ENCODE peak calls at places on chromosomes 13 and 19, in ten cellular contexts. B is dermis blood vessel endothelial cell; P is NCI-H1105; X is AG09319; E is stimulated activated CD4-positive, alpha-beta T cell treated with anti-CD3 and anti-CD28 coated beads, Interleukin-12 subunit alpha, Interleukin-12 subunit beta, amount 100 ng/mL, for 48 hours; I is ELR; U is NCI-H510A treated with DMSO at 0.1 percent for 48 hours; Q is activated naive CD4-positive, alpha-beta T cell treated with anti-CD3 and anti-CD28 coated beads, Interleukin-2, amount 50 U/mL, for 16 hours; Z is mesothelial cell of epicardium; D is psoas muscle. L is an unnamed sample.

GRCh38 chr13:99931462-99931861 is 40.1 kb downstream of the ZIC5 start:
- DNase-seq in Q (no peak), B (no peak), P (no peak), D (no peak), Z (no peak), E (no peak), I (no peak), U (peak), X (no peak), L (no peak)

GRCh38 chr19:39339636-39340035 is 2.6 kb upstream of the SAMD4B start:
- DNase-seq in U (no peak), I (no peak), B (no peak), Q (no peak), E (no peak), X (no peak), Z (no peak), P (no peak), D (no peak), L (no peak)

GRCh38 chr19:35436477-35437141 is 11.4 kb upstream of the FFAR2 start:
- DNase-seq in Z (no peak), P (no peak), Q (no peak), E (peak), X (peak), B (peak), D (no peak), U (no peak), I (peak), L (no peak)

GRCh38 chr19:8665468-8666213 is 33.0 kb downstream of the ACTL9 start:
- DNase-seq in I (no peak), Q (no peak), B (no peak), X (no peak), E (no peak), P (no peak), Z (no peak), D (no peak), U (no peak), L (no peak)

GRCh38 chr13:89695343-89696257 is 1651.9 kb upstream of the MIR17HG start:
- DNase-seq in X (peak), P (no peak), D (no peak), Q (no peak), B (peak), I (peak), Z (peak), U (peak), E (peak), L (peak)

GRCh38 chr19:34644991-34645461 is 31.9 kb downstream of the SCGB2B2 start:
- DNase-seq in U (no peak), Q (no peak), E (no peak), X (no peak), B (no peak), I (no peak), Z (no peak), P (no peak), D (no peak), L (no peak)

GRCh38 chr19:45477713-45478453 is 10.1 kb downstream of the FOSB start:
- DNase-seq in Q (no peak), D (no peak), I (peak), P (peak), U (no peak), Z (no peak), E (no peak), B (no peak), X (no peak), L (no peak)

GRCh38 chr13:42985312-42986175 is 6.5 kb downstream of the EPSTI1 start:
- DNase-seq in B (no peak), X (no peak), I (no peak), P (no peak), U (no peak), E (no peak), Z (no peak), Q (no peak), D (no peak), L (no peak)

GRCh38 chr13:94702181-94703041 is 9.9 kb downstream of the SOX21 start:
- DNase-seq in E (no peak), P (no peak), I (no peak), B (no peak), D (no peak), Z (no peak), U (no peak), X (no peak), Q (no peak), L (no peak)

GRCh38 chr13:59744747-59745394 is 418.9 kb downstream of the DIAPH3 start:
- DNase-seq in I (no peak), X (no peak), Z (no peak), Q (no peak), B (no peak), P (no peak), E (no peak), D (no peak), U (no peak), L (no peak)

GRCh38 chr19:54473071-54473941 is at the start of gene CDC42EP5:
- DNase-seq in U (no peak), I (peak), Q (no peak), E (no peak), D (peak), P (no peak), Z (peak), X (peak), B (peak), L (no peak)

GRCh38 chr19:48900477-48901452 is 653 bp downstream of the NUCB1 start:
- DNase-seq in E (no peak), P (no peak), I (peak), Z (no peak), X (no peak), U (no peak), D (no peak), Q (peak), B (peak), L (no peak)

GRCh38 chr13:27797228-27797624 is 4.9 kb downstream of the GSX1 start:
- DNase-seq in D (no peak), Z (peak), X (no peak), P (no peak), U (peak), Q (no peak), I (peak), E (no peak), B (peak), L (no peak)

GRCh38 chr13:24625870-24626419 is 54.3 kb upstream of the ATP12A start:
- DNase-seq in D (no peak), Z (no peak), I (no peak), B (no peak), Q (no peak), X (no peak), P (no peak), U (no peak), E (no peak), L (no peak)

GRCh38 chr19:1525343-1525742 is 1.5 kb downstream of the PLK5 start:
- DNase-seq in B (no peak), I (no peak), Z (no peak), U (no peak), Q (no peak), P (no peak), E (no peak), X (no peak), D (no peak), L (no peak)